ENCODE peak calls at places on chromosomes 1 and 21, in six cellular contexts. Q is breast epithelium, C is osteoblast, N is pancreas, S is stomach, K is GM23248. H is an unnamed sample.

GRCh38 chr21:41957991-41958766 is 4.4 kb upstream of the C2CD2 start:
- DNase-seq in S (peak; percentile 61), N (peak; percentile 46), K (peak; percentile 81), Q (peak; percentile 44), C (peak; percentile 96), H (peak; percentile 82)

GRCh38 chr1:2925923-2926322 is 95.3 kb upstream of the ACTRT2 start:
- DNase-seq in N (no peak), K (peak; percentile 1), C (no peak), S (no peak), Q (no peak), H (peak; percentile 55)

GRCh38 chr1:182433580-182433979 is 16.4 kb upstream of the RGSL1 start:
- DNase-seq in C (no peak), N (no peak), Q (no peak), K (no peak), S (no peak), H (no peak)

GRCh38 chr21:41715649-41716321 is 51.1 kb downstream of the RIPK4 start:
- DNase-seq in Q (peak; percentile 60), K (no peak), S (no peak), N (peak; percentile 39), C (no peak), H (no peak)

GRCh38 chr1:155648207-155649147 is 38.5 kb downstream of the MSTO1 start:
- DNase-seq in N (peak; percentile 20), C (peak; percentile 90), S (peak; percentile 27), Q (peak; percentile 31), K (peak; percentile 92), H (peak; percentile 68)

GRCh38 chr1:54356680-54357147 is 49.5 kb downstream of the SSBP3 start:
- DNase-seq in C (no peak), Q (no peak), S (no peak), N (no peak), K (no peak), H (no peak)

GRCh38 chr1:243349128-243349527 is 93.3 kb downstream of the SDCCAG8 start:
- DNase-seq in N (no peak), C (no peak), Q (no peak), K (no peak), S (no peak), H (no peak)

GRCh38 chr1:94690033-94690712 is 130.0 kb upstream of the SLC44A3 start:
- DNase-seq in K (peak; percentile 89), N (no peak), C (peak; percentile 65), Q (no peak), S (no peak), H (no peak)

GRCh38 chr21:26007911-26008579 is 162.5 kb downstream of the APP start:
- DNase-seq in K (peak; percentile 62), N (no peak), S (no peak), Q (no peak), C (peak; percentile 44), H (peak; percentile 77)

GRCh38 chr1:193111641-193112090 is 6.5 kb upstream of the GLRX2 start:
- DNase-seq in S (peak; percentile 47), K (peak; percentile 92), Q (peak; percentile 43), C (no peak), N (peak; percentile 35), H (peak; percentile 17)

GRCh38 chr1:225772848-225773247 is 4.8 kb upstream of the SRP9 start:
- DNase-seq in Q (no peak), C (no peak), S (peak; percentile 58), K (no peak), N (no peak), H (no peak)

GRCh38 chr1:67688526-67689219 is 3.7 kb downstream of the GADD45A start:
- DNase-seq in N (no peak), C (no peak), K (no peak), S (no peak), Q (no peak), H (peak; percentile 36)

GRCh38 chr1:163308811-163309210 is 12.9 kb upstream of the NUF2 start:
- DNase-seq in S (no peak), Q (no peak), C (no peak), N (no peak), K (no peak), H (no peak)

GRCh38 chr21:28734522-28735175 is 258.0 kb downstream of the LTN1 start:
- DNase-seq in Q (no peak), N (no peak), S (no peak), C (no peak), K (no peak), H (no peak)

GRCh38 chr21:28738305-28738704 is 254.4 kb downstream of the LTN1 start:
- DNase-seq in K (no peak), C (no peak), Q (no peak), N (no peak), S (no peak), H (no peak)

GRCh38 chr21:28737671-28738279 is 254.9 kb downstream of the LTN1 start:
- DNase-seq in N (no peak), K (peak; percentile 20), C (no peak), Q (no peak), S (no peak), H (peak; percentile 16)

GRCh38 chr21:28742527-28742926 is 250.2 kb downstream of the LTN1 start:
- DNase-seq in K (peak; percentile 70), C (no peak), N (no peak), Q (no peak), S (no peak), H (no peak)

GRCh38 chr21:28738882-28739281 is 253.8 kb downstream of the LTN1 start:
- DNase-seq in K (no peak), S (no peak), C (no peak), N (no peak), Q (no peak), H (no peak)
- H3K27ac ChIP-seq in K (no peak overlapping the region), S (no peak overlapping the region), C (no peak overlapping the region), N (no peak overlapping the region), Q (no peak overlapping the region), H (no peak overlapping the region)

DNA sequence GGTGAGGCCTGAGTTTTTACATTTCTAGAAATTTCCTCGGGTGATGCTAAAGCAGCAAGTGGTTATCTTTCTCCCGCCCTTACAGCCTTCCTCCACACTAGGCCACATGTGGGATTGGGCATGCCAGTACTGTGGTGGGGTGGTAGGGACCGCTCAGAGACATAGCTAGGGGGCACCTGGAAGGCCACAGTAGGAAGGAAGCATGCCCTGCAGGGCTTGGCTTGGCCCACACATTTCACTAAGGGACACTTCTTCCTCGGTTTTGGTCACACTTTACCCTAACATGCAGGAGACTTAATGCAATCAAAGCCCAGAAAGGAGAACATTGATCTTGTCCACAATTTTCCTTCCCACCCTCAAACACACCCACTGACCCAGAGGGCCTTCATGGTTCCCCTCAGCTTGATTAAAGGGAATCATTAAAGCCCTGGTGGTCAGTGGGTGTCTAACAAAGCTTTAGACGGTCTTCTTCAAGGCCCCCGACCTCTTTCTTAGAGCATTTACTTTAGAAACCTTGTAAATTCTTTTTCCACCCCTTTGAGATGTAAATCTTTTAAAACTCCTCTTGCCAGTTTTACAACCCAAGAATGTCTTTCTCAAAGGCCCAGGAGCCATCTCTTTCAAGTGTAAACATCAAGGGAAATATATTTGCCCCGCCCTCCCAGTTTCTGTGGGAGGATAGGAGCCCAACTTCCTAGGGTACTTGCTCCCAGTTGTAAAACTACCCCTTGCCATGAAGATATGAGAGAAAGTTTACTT is 246.4 kb upstream of the PTBP2 start:
- DNase-seq in N (no peak), K (no peak), Q (no peak), S (no peak), C (no peak), H (no peak)
- H3K27me3 ChIP-seq in N (no peaks in the 10 kb centered on the region), K (no peaks in the 10 kb centered on the region), Q (no peaks in the 10 kb centered on the region), S (no peaks in the 10 kb centered on the region), C (peaks cover 3% of the 10 kb centered on the region), H (peaks cover 4% of the 10 kb centered on the region)

DNA sequence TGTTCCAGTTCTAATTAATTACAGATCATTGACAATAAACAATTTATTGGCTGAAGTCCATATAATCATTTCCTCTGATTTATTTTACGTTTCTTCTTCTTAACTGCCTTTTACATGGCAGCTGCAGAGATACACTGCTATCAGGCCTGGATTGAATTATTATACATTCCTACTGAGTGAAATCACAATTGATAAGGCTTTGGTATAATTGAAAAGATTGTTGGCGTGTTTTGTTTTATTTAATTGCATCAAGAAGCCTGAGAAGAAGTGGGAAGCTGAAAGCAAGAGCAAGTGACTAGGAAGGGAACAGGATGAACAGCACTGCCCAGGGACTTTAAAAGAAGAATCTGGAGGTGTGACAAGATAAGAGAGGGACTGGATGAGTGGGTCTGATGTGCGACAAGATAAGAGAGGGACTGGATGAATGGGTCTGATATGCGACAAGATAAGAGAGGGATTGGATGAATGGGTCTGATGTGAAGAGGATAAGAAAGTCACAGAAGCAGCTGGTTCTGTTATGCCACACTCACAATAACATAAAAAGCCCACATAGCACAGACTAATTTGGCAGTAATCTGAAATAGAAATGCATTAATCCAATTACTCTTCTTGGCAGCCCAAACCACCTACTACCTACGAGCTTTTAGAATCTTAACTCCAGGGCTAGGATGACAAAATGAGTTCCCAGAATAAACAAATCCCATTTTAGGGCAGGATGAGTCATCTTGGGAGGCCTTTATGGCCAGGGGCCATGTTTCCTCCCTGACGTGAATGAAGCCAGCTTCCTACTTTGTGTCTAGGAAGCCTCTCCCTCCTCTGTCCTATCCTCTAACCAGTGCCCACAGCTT is 129.7 kb downstream of the DUSP10 start:
- DNase-seq in N (no peak), Q (peak; percentile 80), S (no peak), K (peak; percentile 93), C (peak; percentile 83), H (peak; percentile 82)
- H3K27ac ChIP-seq in N (no peak overlapping the region), Q (peak overlapping the region; percentile 84), S (no peak overlapping the region), K (peak overlapping the region; percentile 38), C (no peak overlapping the region), H (peak overlapping the region; percentile 7)

GRCh38 chr1:98044071-98044697 is 123.3 kb upstream of the DPYD start:
- DNase-seq in N (no peak), Q (no peak), C (peak; percentile 73), K (peak; percentile 42), S (no peak), H (no peak)
- H3K27me3 ChIP-seq in N (peaks cover 7% of the 10 kb centered on the region), Q (no peaks in the 10 kb centered on the region), C (no peaks in the 10 kb centered on the region), K (no peaks in the 10 kb centered on the region), S (peaks cover 50% of the 10 kb centered on the region), H (no peaks in the 10 kb centered on the region)

GRCh38 chr1:17067465-17068245 is 13.8 kb upstream of the SDHB start:
- DNase-seq in S (no peak), Q (no peak), C (peak; percentile 58), K (no peak), N (no peak), H (no peak)
- H3K27ac ChIP-seq in S (no peak overlapping the region), Q (peak overlapping the region; percentile 6), C (no peak overlapping the region), K (no peak overlapping the region), N (no peak overlapping the region), H (no peak overlapping the region)

H was measured in SJCRH30.